ENCODE peak calls at places on chromosomes 3 and 15, in nine cellular contexts. F is left ventricle myocardium inferior, E is AG04450, J is endodermal cell, D is AG09309, R is fibroblast of mammary gland, Q is adrenal gland, K is GM12865, X is BE2C. M is an unnamed sample.

GRCh38 chr3:42546691-42547213 is 35.0 kb downstream of the SEC22C start:
- DNase-seq in F (no peak), J (no peak), Q (no peak), R (no peak), D (no peak), E (no peak), X (no peak), K (no peak), M (no peak)

GRCh38 chr15:73050561-73051297 is 1.5 kb upstream of the NEO1 start:
- DNase-seq in J (no peak), R (no peak), F (no peak), E (no peak), D (no peak), Q (no peak), K (no peak), X (no peak), M (no peak)

GRCh38 chr3:178475062-178475461 is 61.2 kb upstream of the KCNMB2 start:
- DNase-seq in E (no peak), R (no peak), D (no peak), X (no peak), Q (no peak), K (peak), J (no peak), F (no peak), M (no peak)

GRCh38 chr3:159114582-159114981 is 312.7 kb downstream of the MFSD1 start:
- DNase-seq in F (no peak), J (no peak), K (no peak), R (no peak), D (no peak), X (no peak), E (no peak), Q (no peak), M (no peak)

GRCh38 chr3:61250784-61251173 is 473 bp downstream of the FHIT start:
- DNase-seq in Q (peak), D (no peak), K (peak), E (no peak), R (peak), X (no peak), J (peak), F (peak), M (no peak)

GRCh38 chr3:20040476-20041196 is 390 bp downstream of the KAT2B start:
- DNase-seq in K (peak), Q (peak), F (peak), J (peak), D (no peak), E (no peak), X (peak), R (peak), M (no peak)

GRCh38 chr3:42638339-42638842 is 15.1 kb upstream of the ZBTB47 start:
- DNase-seq in E (no peak), X (no peak), F (no peak), D (no peak), J (no peak), Q (no peak), K (peak), R (no peak), M (no peak)

GRCh38 chr3:127097009-127097350 is 96.0 kb upstream of the PRR23E start:
- DNase-seq in D (no peak), Q (no peak), E (no peak), R (no peak), K (no peak), X (no peak), F (no peak), J (no peak), M (no peak)

GRCh38 chr3:177777699-177778098 is 580.4 kb upstream of the TBL1XR1 start:
- DNase-seq in F (peak), R (peak), Q (peak), J (peak), K (peak), X (peak), D (no peak), E (no peak), M (no peak)

GRCh38 chr3:143124683-143125520 is 5.3 kb downstream of the CHST2 start:
- DNase-seq in F (no peak), R (no peak), E (no peak), J (no peak), D (no peak), Q (no peak), X (no peak), K (no peak), M (no peak)

GRCh38 chr3:7610634-7611033 is 749.7 kb downstream of the GRM7 start:
- DNase-seq in F (no peak), K (peak), J (no peak), R (no peak), Q (no peak), E (no peak), X (no peak), D (no peak), M (no peak)

GRCh38 chr3:83632526-83632925 is 1326.3 kb upstream of the CADM2 start:
- DNase-seq in D (no peak), E (no peak), Q (no peak), X (no peak), R (no peak), K (no peak), J (no peak), F (no peak), M (no peak)

DNA sequence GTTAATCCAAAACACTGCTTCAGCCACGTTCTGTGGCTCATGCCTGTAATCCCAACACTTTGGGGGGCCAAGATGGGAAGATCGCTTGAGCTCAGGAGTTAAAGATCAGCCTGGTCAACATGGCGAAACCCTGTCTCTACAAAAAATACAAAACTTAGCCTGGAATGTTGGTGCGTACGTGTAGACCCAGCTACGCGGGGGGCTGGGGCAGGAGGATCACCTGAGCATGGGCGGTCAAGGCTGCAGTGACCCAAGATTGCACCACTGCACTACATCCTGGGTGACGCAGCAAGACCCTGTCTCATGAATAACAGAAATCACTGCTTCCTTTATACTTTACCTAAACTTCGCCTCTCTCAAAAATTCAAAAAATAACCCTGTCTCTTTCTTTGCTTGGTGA is 1325.0 kb upstream of the CADM2 start:
- DNase-seq in J (peak), X (no peak), R (no peak), E (no peak), D (no peak), F (no peak), Q (no peak), K (no peak), M (no peak)
- H3K4me3 ChIP-seq in J (no peak), X (no peak), R (no peak), E (no peak), D (no peak), F (no peak), Q (no peak), K (no peak), M (no peak)

GRCh38 chr15:69454953-69455352 is 2.3 kb downstream of the RPLP1 start:
- DNase-seq in X (no peak), Q (no peak), E (no peak), R (no peak), F (no peak), J (peak), D (no peak), K (no peak), M (no peak)

GRCh38 chr15:69452702-69453513 is at the start of gene RPLP1:
- DNase-seq in F (peak), K (peak), J (peak), Q (peak), X (peak), D (peak), E (peak), R (peak), M (peak)

GRCh38 chr15:69446947-69447346 is 5.7 kb upstream of the RPLP1 start:
- DNase-seq in J (no peak), K (no peak), R (no peak), X (no peak), F (no peak), E (no peak), Q (no peak), D (no peak), M (no peak)

GRCh38 chr15:69451951-69452701 is 492 bp upstream of the RPLP1 start:
- DNase-seq in J (no peak), X (peak), E (no peak), F (no peak), K (peak), Q (peak), R (peak), D (no peak), M (no peak)

GRCh38 chr15:69450968-69451695 is 1.5 kb upstream of the RPLP1 start:
- DNase-seq in R (peak), E (no peak), J (no peak), D (no peak), F (no peak), K (no peak), Q (no peak), X (no peak), M (no peak)
- H3K4me3 ChIP-seq in R (no peak), E (no peak), J (peak), D (no peak), F (no peak), K (peak), Q (no peak), X (peak), M (peak)

DNA sequence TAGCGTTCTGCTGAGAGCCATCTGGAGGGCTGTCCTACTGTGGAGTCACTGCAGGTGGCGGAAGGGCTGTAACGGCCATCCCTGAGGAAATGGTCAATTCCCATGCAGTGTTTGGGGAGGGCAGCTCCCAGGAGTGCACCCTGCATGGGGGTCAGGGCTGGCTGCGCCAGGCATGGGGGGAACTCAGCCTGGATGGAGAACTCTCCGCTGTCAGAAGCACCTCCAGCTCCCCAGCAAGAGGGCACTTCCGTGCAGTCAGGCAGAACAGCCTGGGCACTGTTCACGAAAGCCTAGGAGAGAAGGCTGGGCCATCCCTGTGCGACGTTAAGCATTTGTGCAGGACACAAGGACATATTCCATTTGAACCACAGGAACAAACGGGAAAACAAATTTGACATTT is 105.2 kb downstream of the LRIG1 start:
- DNase-seq in Q (no peak), R (no peak), E (no peak), K (no peak), F (no peak), J (peak), X (no peak), D (no peak), M (no peak)
- H3K4me3 ChIP-seq in Q (no peak), R (no peak), E (no peak), K (no peak), F (no peak), J (no peak), X (no peak), D (no peak), M (no peak)

DNA sequence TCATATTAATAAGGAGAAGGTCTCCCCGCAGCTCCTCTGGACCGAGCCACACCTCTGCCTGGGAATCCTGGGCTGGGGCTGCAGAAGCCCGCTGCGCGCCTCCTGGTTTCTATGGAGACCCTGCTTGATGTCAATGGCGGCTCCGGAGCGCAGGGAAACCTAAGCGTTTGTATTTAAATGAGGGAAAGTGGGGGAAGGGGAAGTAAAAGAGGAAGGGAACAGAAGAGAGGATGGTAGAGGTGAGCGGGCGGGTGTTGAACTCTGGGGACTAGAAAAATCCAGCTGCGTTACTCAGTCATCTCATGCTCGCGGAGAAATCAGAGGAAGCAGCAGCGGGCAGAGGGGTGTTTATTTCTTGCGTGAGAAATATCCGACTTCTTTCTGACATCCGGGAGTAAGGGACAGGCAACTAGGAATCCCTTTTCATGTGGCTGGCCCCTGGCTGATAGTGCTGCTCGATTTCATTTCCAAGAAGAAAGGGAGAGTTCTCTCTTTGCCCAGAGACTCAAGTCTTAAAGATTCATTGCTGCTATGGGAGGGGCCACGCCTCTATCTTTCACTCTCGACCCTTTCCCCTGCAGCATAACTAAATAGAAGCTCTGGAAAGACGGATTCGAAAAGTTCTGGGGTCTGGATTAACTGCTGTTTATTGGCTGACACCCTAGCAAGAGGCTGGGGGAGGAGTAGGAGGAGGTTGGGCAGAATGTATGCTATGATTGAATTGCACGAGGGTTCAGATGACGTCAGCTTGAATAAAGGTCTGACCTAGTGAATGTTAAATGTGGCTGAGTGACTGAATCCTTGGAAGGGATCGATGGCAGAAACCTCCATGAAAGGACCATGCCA is 110.5 kb upstream of the GAP43 start:
- DNase-seq in R (peak), E (no peak), J (peak), Q (peak), X (peak), K (peak), F (peak), D (no peak), M (peak)
- H3K4me3 ChIP-seq in R (peak), E (peak), J (peak), Q (no peak), X (peak), K (peak), F (peak), D (peak), M (peak)

DNA sequence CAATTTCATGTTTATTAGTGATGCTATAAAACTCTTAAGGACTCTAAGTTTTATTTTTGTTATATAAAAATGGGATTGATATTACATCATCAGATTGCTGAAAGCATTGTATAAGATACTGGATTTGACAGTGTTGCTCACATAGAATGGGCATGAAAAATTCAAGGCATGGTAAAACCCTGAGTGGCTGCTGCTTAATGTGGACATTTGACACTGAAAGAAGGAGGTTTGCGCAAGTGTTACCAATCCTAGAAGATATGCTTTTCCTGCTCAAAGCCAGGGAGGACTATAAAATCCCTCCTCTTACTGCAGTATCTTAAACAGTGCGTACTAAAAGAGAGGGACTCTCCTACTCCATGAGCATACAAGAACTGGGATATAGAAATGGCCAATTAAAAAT is 65.8 kb upstream of the PTX3 start:
- DNase-seq in J (no peak), E (no peak), X (no peak), Q (no peak), F (no peak), K (no peak), R (no peak), D (no peak), M (no peak)
- H3K4me3 ChIP-seq in J (no peak), E (no peak), X (no peak), Q (no peak), F (no peak), K (no peak), R (no peak), D (no peak), M (no peak)

GRCh38 chr15:70088427-70088826 is 9.3 kb downstream of the TLE3 start:
- DNase-seq in K (no peak), E (no peak), Q (no peak), X (no peak), R (no peak), J (no peak), D (no peak), F (no peak), M (no peak)

GRCh38 chr15:70087708-70088352 is 9.9 kb downstream of the TLE3 start:
- DNase-seq in F (no peak), Q (no peak), X (no peak), D (no peak), J (no peak), E (no peak), R (no peak), K (no peak), M (no peak)

GRCh38 chr15:70090436-70091291 is 7.1 kb downstream of the TLE3 start:
- DNase-seq in K (no peak), F (no peak), J (no peak), R (no peak), E (no peak), D (no peak), X (no peak), Q (no peak), M (no peak)

GRCh38 chr15:70089692-70089971 is 8.1 kb downstream of the TLE3 start:
- DNase-seq in F (no peak), E (no peak), D (no peak), K (no peak), J (no peak), X (no peak), Q (no peak), R (peak), M (no peak)

DNA sequence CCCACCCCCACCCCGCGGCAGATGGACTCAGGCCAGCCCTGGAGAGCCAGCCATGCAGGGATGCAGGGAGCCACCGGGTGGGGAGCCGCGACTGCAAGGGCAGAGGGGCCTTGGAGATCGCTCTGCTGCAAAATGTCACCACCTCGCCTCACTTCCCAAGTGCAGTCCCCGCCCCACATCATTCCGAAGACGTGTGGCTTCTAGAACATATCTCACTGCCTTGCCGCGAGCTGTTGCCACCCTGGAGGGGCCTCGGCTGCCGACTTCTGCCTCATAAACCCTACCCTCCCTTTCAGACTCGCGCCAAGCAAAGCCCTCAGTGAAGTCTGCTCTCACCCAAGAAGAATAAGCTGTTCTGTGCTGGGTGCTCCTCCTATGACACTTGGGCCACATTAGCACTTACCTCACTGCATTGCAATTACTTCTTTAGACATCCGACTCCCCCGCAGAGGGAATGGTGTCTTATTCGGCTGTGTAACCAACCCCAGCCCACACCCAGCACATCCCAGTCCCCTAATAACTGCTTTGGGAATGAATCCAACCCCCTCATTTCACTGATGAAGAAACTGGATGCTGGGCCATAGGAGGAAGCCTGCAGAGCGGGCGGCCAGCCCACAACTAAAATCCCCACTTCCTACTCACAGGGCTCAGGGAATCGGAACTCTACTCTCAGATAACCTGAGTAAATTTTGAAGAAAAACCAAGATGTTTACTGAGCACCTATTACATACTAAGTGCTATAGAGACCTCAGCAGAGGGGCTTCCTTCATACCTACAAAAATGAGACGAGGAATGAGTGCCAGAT is 8.6 kb downstream of the TLE3 start:
- DNase-seq in K (no peak), J (peak), E (no peak), X (no peak), Q (no peak), D (no peak), F (peak), R (peak), M (no peak)
- H3K4me3 ChIP-seq in K (no peak), J (no peak), E (no peak), X (no peak), Q (no peak), D (no peak), F (peak), R (no peak), M (no peak)